ENCODE peak calls at places on chromosome 14, in ten cellular contexts. One of them, this sample, is unnamed.

GRCh38 chr14:75884198-75884611 is 97.6 kb downstream of the TGFB3 start:
- DNase-seq in esophagus muscularis mucosa: no peak
- DNase-seq in sigmoid colon: no peak
- DNase-seq in transverse colon: no peak
- DNase-seq in breast epithelium: no peak
- DNase-seq in upper lobe of left lung: no peak
- DNase-seq in HL-60: no peak
- DNase-seq in GM12878: no peak
- DNase-seq in stomach: no peak
- DNase-seq in K562: no peak
- DNase-seq in this sample: no peak

GRCh38 chr14:77590845-77591506 is 25.5 kb downstream of the SPTLC2 start:
- DNase-seq in GM12878: no peak
- DNase-seq in upper lobe of left lung: no peak
- DNase-seq in transverse colon: no peak
- DNase-seq in sigmoid colon: no peak
- DNase-seq in breast epithelium: no peak
- DNase-seq in HL-60: no peak
- DNase-seq in esophagus muscularis mucosa: no peak
- DNase-seq in stomach: no peak
- DNase-seq in K562: no peak
- DNase-seq in this sample: no peak

GRCh38 chr14:68774771-68775613 is 17.9 kb downstream of the ZFP36L1 start:
- DNase-seq in stomach: peak
- DNase-seq in upper lobe of left lung: no peak
- DNase-seq in K562: no peak
- DNase-seq in GM12878: no peak
- DNase-seq in breast epithelium: no peak
- DNase-seq in sigmoid colon: peak
- DNase-seq in HL-60: no peak
- DNase-seq in transverse colon: no peak
- DNase-seq in esophagus muscularis mucosa: no peak
- DNase-seq in this sample: no peak

GRCh38 chr14:73250781-73251500 is 13.6 kb downstream of the PAPLN start:
- DNase-seq in upper lobe of left lung: peak
- DNase-seq in transverse colon: no peak
- DNase-seq in breast epithelium: no peak
- DNase-seq in stomach: no peak
- DNase-seq in GM12878: no peak
- DNase-seq in sigmoid colon: no peak
- DNase-seq in K562: no peak
- DNase-seq in HL-60: no peak
- DNase-seq in esophagus muscularis mucosa: no peak
- DNase-seq in this sample: no peak

GRCh38 chr14:38578278-38578681 is 322.4 kb upstream of the CLEC14A start:
- DNase-seq in K562: no peak
- DNase-seq in breast epithelium: no peak
- DNase-seq in GM12878: no peak
- DNase-seq in upper lobe of left lung: no peak
- DNase-seq in HL-60: no peak
- DNase-seq in transverse colon: no peak
- DNase-seq in stomach: no peak
- DNase-seq in esophagus muscularis mucosa: no peak
- DNase-seq in sigmoid colon: no peak
- DNase-seq in this sample: no peak

GRCh38 chr14:100417466-100417865 is 94.3 kb downstream of the SLC25A47 start:
- DNase-seq in upper lobe of left lung: no peak
- DNase-seq in esophagus muscularis mucosa: no peak
- DNase-seq in sigmoid colon: peak
- DNase-seq in breast epithelium: no peak
- DNase-seq in K562: peak
- DNase-seq in GM12878: no peak
- DNase-seq in stomach: peak
- DNase-seq in HL-60: no peak
- DNase-seq in transverse colon: peak
- DNase-seq in this sample: no peak

GRCh38 chr14:86052868-86053267 is 522.9 kb downstream of the FLRT2 start:
- DNase-seq in GM12878: no peak
- DNase-seq in HL-60: no peak
- DNase-seq in esophagus muscularis mucosa: no peak
- DNase-seq in transverse colon: no peak
- DNase-seq in stomach: no peak
- DNase-seq in sigmoid colon: no peak
- DNase-seq in K562: no peak
- DNase-seq in breast epithelium: no peak
- DNase-seq in upper lobe of left lung: no peak
- DNase-seq in this sample: no peak

GRCh38 chr14:100732766-100733100 is 6.0 kb downstream of the DLK1 start:
- DNase-seq in GM12878: no peak
- DNase-seq in transverse colon: no peak
- DNase-seq in stomach: no peak
- DNase-seq in breast epithelium: no peak
- DNase-seq in upper lobe of left lung: no peak
- DNase-seq in esophagus muscularis mucosa: no peak
- DNase-seq in K562: no peak
- DNase-seq in HL-60: no peak
- DNase-seq in sigmoid colon: no peak
- DNase-seq in this sample: no peak

GRCh38 chr14:22598099-22598895 is at the start of gene ABHD4:
- DNase-seq in K562: peak
- DNase-seq in HL-60: peak
- DNase-seq in breast epithelium: peak
- DNase-seq in sigmoid colon: peak
- DNase-seq in GM12878: no peak
- DNase-seq in esophagus muscularis mucosa: peak
- DNase-seq in transverse colon: peak
- DNase-seq in stomach: peak
- DNase-seq in upper lobe of left lung: peak
- DNase-seq in this sample: peak

GRCh38 chr14:94051779-94052178 is 25.6 kb downstream of the OTUB2 start:
- DNase-seq in breast epithelium: no peak
- DNase-seq in K562: no peak
- DNase-seq in stomach: no peak
- DNase-seq in esophagus muscularis mucosa: peak
- DNase-seq in GM12878: no peak
- DNase-seq in upper lobe of left lung: no peak
- DNase-seq in HL-60: no peak
- DNase-seq in transverse colon: no peak
- DNase-seq in sigmoid colon: no peak
- DNase-seq in this sample: no peak

GRCh38 chr14:51328089-51328941 is 88.3 kb downstream of the TMX1 start:
- DNase-seq in esophagus muscularis mucosa: no peak
- DNase-seq in GM12878: no peak
- DNase-seq in HL-60: no peak
- DNase-seq in K562: no peak
- DNase-seq in stomach: no peak
- DNase-seq in upper lobe of left lung: no peak
- DNase-seq in breast epithelium: no peak
- DNase-seq in transverse colon: no peak
- DNase-seq in sigmoid colon: no peak
- DNase-seq in this sample: no peak

GRCh38 chr14:93011650-93012317 is 88.8 kb downstream of the CHGA start:
- DNase-seq in breast epithelium: no peak
- DNase-seq in esophagus muscularis mucosa: no peak
- DNase-seq in upper lobe of left lung: no peak
- DNase-seq in transverse colon: no peak
- DNase-seq in HL-60: no peak
- DNase-seq in stomach: no peak
- DNase-seq in sigmoid colon: no peak
- DNase-seq in K562: no peak
- DNase-seq in GM12878: no peak
- DNase-seq in this sample: no peak

GRCh38 chr14:71783101-71783500 is 149.1 kb upstream of the RGS6 start:
- DNase-seq in stomach: no peak
- DNase-seq in sigmoid colon: no peak
- DNase-seq in transverse colon: no peak
- DNase-seq in breast epithelium: no peak
- DNase-seq in GM12878: no peak
- DNase-seq in upper lobe of left lung: no peak
- DNase-seq in K562: no peak
- DNase-seq in HL-60: no peak
- DNase-seq in esophagus muscularis mucosa: no peak
- DNase-seq in this sample: no peak

GRCh38 chr14:71780822-71781221 is 151.4 kb upstream of the RGS6 start:
- DNase-seq in upper lobe of left lung: no peak
- DNase-seq in transverse colon: no peak
- DNase-seq in sigmoid colon: no peak
- DNase-seq in stomach: no peak
- DNase-seq in HL-60: no peak
- DNase-seq in K562: no peak
- DNase-seq in esophagus muscularis mucosa: no peak
- DNase-seq in GM12878: no peak
- DNase-seq in breast epithelium: no peak
- DNase-seq in this sample: no peak

GRCh38 chr14:71783786-71784185 is 148.4 kb upstream of the RGS6 start:
- DNase-seq in GM12878: no peak
- DNase-seq in HL-60: no peak
- DNase-seq in K562: no peak
- DNase-seq in breast epithelium: no peak
- DNase-seq in upper lobe of left lung: no peak
- DNase-seq in transverse colon: no peak
- DNase-seq in stomach: no peak
- DNase-seq in esophagus muscularis mucosa: no peak
- DNase-seq in sigmoid colon: no peak
- DNase-seq in this sample: no peak

GRCh38 chr14:71776463-71777359 is 155.5 kb upstream of the RGS6 start:
- DNase-seq in breast epithelium: no peak
- DNase-seq in upper lobe of left lung: no peak
- DNase-seq in K562: no peak
- DNase-seq in GM12878: peak
- DNase-seq in sigmoid colon: no peak
- DNase-seq in HL-60: no peak
- DNase-seq in stomach: no peak
- DNase-seq in esophagus muscularis mucosa: no peak
- DNase-seq in transverse colon: no peak
- DNase-seq in this sample: no peak

DNA sequence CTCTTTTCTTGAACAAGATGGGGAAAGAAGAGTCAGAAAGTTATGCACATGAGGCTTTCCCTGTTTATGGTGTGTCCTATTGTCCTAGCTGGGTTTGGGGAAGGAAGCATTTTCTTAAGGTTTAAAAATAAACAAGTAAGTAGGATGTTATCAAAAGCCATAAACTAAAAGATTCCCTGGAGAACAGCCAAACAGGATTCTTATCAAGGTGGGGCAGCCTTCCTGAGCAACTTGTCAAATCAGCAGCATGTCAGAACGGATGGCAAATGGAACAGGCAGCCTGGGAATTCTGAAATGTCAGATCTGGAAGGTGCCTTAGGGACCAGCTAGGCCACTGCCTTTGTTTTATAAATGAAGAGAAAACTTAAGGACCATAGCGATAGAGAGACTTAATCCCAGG is 152.2 kb upstream of the RGS6 start:
- DNase-seq in breast epithelium: no peak
- DNase-seq in esophagus muscularis mucosa: no peak
- DNase-seq in K562: no peak
- DNase-seq in HL-60: no peak
- DNase-seq in transverse colon: no peak
- DNase-seq in sigmoid colon: no peak
- DNase-seq in stomach: no peak
- DNase-seq in upper lobe of left lung: no peak
- DNase-seq in GM12878: no peak
- DNase-seq in this sample: no peak
- TF ChIP-seq POLR2AphosphoS5 in breast epithelium: no peak
- TF ChIP-seq POLR2AphosphoS5 in esophagus muscularis mucosa: no peak
- TF ChIP-seq POLR2AphosphoS5 in K562: no peak
- TF ChIP-seq POLR2AphosphoS5 in HL-60: no peak
- TF ChIP-seq POLR2AphosphoS5 in transverse colon: no peak
- TF ChIP-seq POLR2AphosphoS5 in sigmoid colon: no peak
- TF ChIP-seq POLR2AphosphoS5 in stomach: no peak
- TF ChIP-seq POLR2AphosphoS5 in upper lobe of left lung: peak
- TF ChIP-seq POLR2AphosphoS5 in GM12878: no peak
- TF ChIP-seq POLR2AphosphoS5 in this sample: no peak

DNA sequence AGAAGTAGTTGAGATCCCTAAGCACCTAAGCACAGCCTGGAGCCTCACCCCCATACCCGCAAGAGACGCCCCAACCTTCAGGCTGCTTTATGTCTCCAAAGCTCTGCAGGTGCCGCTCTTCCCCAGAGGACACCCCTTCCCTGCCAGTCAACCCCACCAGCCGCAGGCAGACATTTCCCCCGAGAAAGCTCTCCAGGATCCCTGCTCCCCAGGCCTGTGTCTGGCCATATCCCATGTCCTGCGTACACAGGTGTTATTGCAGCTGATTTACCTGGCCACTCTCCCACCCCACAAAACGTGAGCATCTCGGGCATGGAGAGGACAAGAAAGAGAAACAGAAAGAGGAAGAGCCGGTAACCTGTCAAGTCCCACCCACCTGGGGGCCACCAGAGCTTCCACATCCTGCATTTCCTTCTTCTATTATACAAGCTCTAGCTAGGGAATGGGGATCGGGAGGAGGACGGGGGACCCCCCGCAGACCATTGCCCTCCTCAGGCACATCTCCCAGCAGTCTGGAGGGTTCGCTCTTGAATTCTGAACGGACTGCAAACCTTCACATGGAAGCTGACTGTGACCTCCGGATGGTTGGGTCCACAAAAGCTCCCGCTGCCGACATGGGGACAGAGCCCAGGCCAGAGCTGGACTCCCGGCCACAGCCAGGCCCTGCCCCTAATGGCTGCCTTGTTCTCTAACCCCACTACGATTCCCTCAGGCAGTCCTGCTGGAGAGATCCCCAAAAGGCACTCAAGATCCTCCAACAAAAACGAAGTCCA is 17.6 kb downstream of the CCDC88C start:
- DNase-seq in K562: no peak
- DNase-seq in esophagus muscularis mucosa: no peak
- DNase-seq in stomach: peak
- DNase-seq in transverse colon: peak
- DNase-seq in HL-60: no peak
- DNase-seq in upper lobe of left lung: no peak
- DNase-seq in sigmoid colon: no peak
- DNase-seq in GM12878: no peak
- DNase-seq in breast epithelium: no peak
- DNase-seq in this sample: peak
- TF ChIP-seq POLR2AphosphoS5 in K562: no peak
- TF ChIP-seq POLR2AphosphoS5 in esophagus muscularis mucosa: no peak
- TF ChIP-seq POLR2AphosphoS5 in stomach: no peak
- TF ChIP-seq POLR2AphosphoS5 in transverse colon: peak
- TF ChIP-seq POLR2AphosphoS5 in HL-60: no peak
- TF ChIP-seq POLR2AphosphoS5 in upper lobe of left lung: no peak
- TF ChIP-seq POLR2AphosphoS5 in sigmoid colon: no peak
- TF ChIP-seq POLR2AphosphoS5 in GM12878: no peak
- TF ChIP-seq POLR2AphosphoS5 in breast epithelium: no peak
- TF ChIP-seq POLR2AphosphoS5 in this sample: no peak

GRCh38 chr14:34906287-34906686 is 31.1 kb upstream of the BAZ1A start:
- DNase-seq in K562: no peak
- DNase-seq in transverse colon: no peak
- DNase-seq in breast epithelium: no peak
- DNase-seq in upper lobe of left lung: no peak
- DNase-seq in GM12878: no peak
- DNase-seq in sigmoid colon: no peak
- DNase-seq in HL-60: no peak
- DNase-seq in stomach: no peak
- DNase-seq in esophagus muscularis mucosa: no peak
- DNase-seq in this sample: no peak
- TF ChIP-seq POLR2AphosphoS5 in K562: no peak
- TF ChIP-seq POLR2AphosphoS5 in transverse colon: no peak
- TF ChIP-seq POLR2AphosphoS5 in breast epithelium: no peak
- TF ChIP-seq POLR2AphosphoS5 in upper lobe of left lung: no peak
- TF ChIP-seq POLR2AphosphoS5 in GM12878: no peak
- TF ChIP-seq POLR2AphosphoS5 in sigmoid colon: no peak
- TF ChIP-seq POLR2AphosphoS5 in HL-60: no peak
- TF ChIP-seq POLR2AphosphoS5 in stomach: no peak
- TF ChIP-seq POLR2AphosphoS5 in esophagus muscularis mucosa: no peak
- TF ChIP-seq POLR2AphosphoS5 in this sample: no peak

GRCh38 chr14:79090781-79091180 is 920.6 kb downstream of the NRXN3 start:
- DNase-seq in breast epithelium: no peak
- DNase-seq in stomach: no peak
- DNase-seq in sigmoid colon: no peak
- DNase-seq in HL-60: no peak
- DNase-seq in K562: no peak
- DNase-seq in GM12878: no peak
- DNase-seq in upper lobe of left lung: no peak
- DNase-seq in esophagus muscularis mucosa: no peak
- DNase-seq in transverse colon: no peak
- DNase-seq in this sample: no peak
- TF ChIP-seq POLR2AphosphoS5 in breast epithelium: no peak
- TF ChIP-seq POLR2AphosphoS5 in stomach: no peak
- TF ChIP-seq POLR2AphosphoS5 in sigmoid colon: peak
- TF ChIP-seq POLR2AphosphoS5 in HL-60: no peak
- TF ChIP-seq POLR2AphosphoS5 in K562: no peak
- TF ChIP-seq POLR2AphosphoS5 in GM12878: no peak
- TF ChIP-seq POLR2AphosphoS5 in upper lobe of left lung: no peak
- TF ChIP-seq POLR2AphosphoS5 in esophagus muscularis mucosa: peak
- TF ChIP-seq POLR2AphosphoS5 in transverse colon: no peak
- TF ChIP-seq POLR2AphosphoS5 in this sample: no peak